ENCODE peak calls at places on chromosomes 3 and 15, in five cellular contexts. E, R, N, A and T are unnamed samples.

GRCh38 chr3:13087320-13087985 is 14.2 kb upstream of the IQSEC1 start:
- DNase-seq in E (no peak), A (no peak), N (no peak), R (peak), T (no peak)

GRCh38 chr15:101481917-101482525 is 7.5 kb downstream of the PCSK6 start:
- DNase-seq in A (no peak), R (no peak), E (no peak), N (no peak), T (no peak)

GRCh38 chr3:16547958-16548357 is 34.5 kb upstream of the RFTN1 start:
- DNase-seq in N (no peak), R (no peak), E (no peak), A (no peak), T (no peak)

GRCh38 chr3:5787863-5788488 is 600.5 kb downstream of the EDEM1 start:
- DNase-seq in A (no peak), R (no peak), N (no peak), E (no peak), T (no peak)

GRCh38 chr3:133256787-133257483 is 142.9 kb upstream of the BFSP2 start:
- DNase-seq in A (no peak), E (no peak), R (no peak), N (peak), T (no peak)

GRCh38 chr15:51649659-51650521 is 27.3 kb upstream of the DMXL2 start:
- DNase-seq in A (no peak), R (peak), N (peak), E (no peak), T (peak)

GRCh38 chr15:29913528-29914135 is 91.4 kb upstream of the TJP1 start:
- DNase-seq in A (no peak), N (no peak), R (no peak), E (no peak), T (no peak)

GRCh38 chr15:23570466-23570865 is 5.0 kb downstream of the MKRN3 start:
- DNase-seq in R (no peak), E (no peak), N (no peak), A (no peak), T (peak)

GRCh38 chr3:80391573-80391972 is 623.8 kb upstream of the ROBO1 start:
- DNase-seq in R (no peak), N (peak), A (no peak), E (no peak), T (no peak)

GRCh38 chr15:68126415-68126814 is 72.3 kb downstream of the PIAS1 start:
- DNase-seq in E (no peak), R (no peak), N (no peak), A (no peak), T (no peak)

GRCh38 chr3:101829878-101830277 is 19.4 kb upstream of the NFKBIZ start:
- DNase-seq in E (no peak), N (no peak), R (no peak), A (no peak), T (no peak)

GRCh38 chr3:182389041-182389815 is 404.1 kb upstream of the ATP11B start:
- DNase-seq in A (no peak), E (no peak), N (no peak), R (no peak), T (no peak)

GRCh38 chr3:140816372-140816771 is 125.3 kb upstream of the SLC25A36 start:
- DNase-seq in N (peak), R (no peak), A (no peak), E (no peak), T (no peak)

GRCh38 chr15:72766780-72767179 is 16.8 kb downstream of the ADPGK start:
- DNase-seq in N (no peak), R (no peak), A (no peak), E (no peak), T (no peak)

GRCh38 chr15:63492541-63493077 is 11.8 kb upstream of the USP3 start:
- DNase-seq in N (no peak), E (no peak), R (no peak), A (no peak), T (no peak)

GRCh38 chr3:459376-459710 is 262.8 kb downstream of the CHL1 start:
- DNase-seq in A (no peak), R (no peak), E (no peak), N (no peak), T (no peak)

GRCh38 chr3:124846189-124846588 is 41.0 kb downstream of the ITGB5 start:
- DNase-seq in A (no peak), E (no peak), N (no peak), R (no peak), T (no peak)

GRCh38 chr15:39924437-39924836 is 4.4 kb upstream of the GPR176 start:
- DNase-seq in R (no peak), E (no peak), A (no peak), N (no peak), T (peak)

GRCh38 chr3:126083511-126083912 is 412 bp downstream of the SLC41A3 start:
- DNase-seq in N (no peak), A (peak), R (no peak), E (peak), T (peak)

GRCh38 chr15:87805117-87805820 is 451.3 kb downstream of the NTRK3 start:
- DNase-seq in R (no peak), N (no peak), A (no peak), E (no peak), T (no peak)

GRCh38 chr3:10712121-10712520 is 103.9 kb upstream of the SLC6A11 start:
- DNase-seq in A (no peak), R (no peak), E (no peak), N (no peak), T (no peak)

GRCh38 chr3:42729404-42730145 is 27.0 kb upstream of the HHATL start:
- DNase-seq in A (no peak), E (peak), N (no peak), R (no peak), T (no peak)

GRCh38 chr3:23567917-23568316 is 237.8 kb upstream of the UBE2E1 start:
- DNase-seq in E (no peak), R (no peak), N (no peak), A (no peak), T (no peak)

GRCh38 chr15:88918738-88919137 is 5.6 kb upstream of the MFGE8 start:
- DNase-seq in N (peak), E (peak), R (no peak), A (no peak), T (no peak)

GRCh38 chr3:147191795-147192385 is 214.5 kb downstream of the ZIC4 start:
- DNase-seq in R (peak), E (peak), N (peak), A (peak), T (peak)

GRCh38 chr3:96182756-96183155 is 631.6 kb upstream of the EPHA6 start:
- DNase-seq in N (no peak), E (no peak), R (no peak), A (no peak), T (no peak)

GRCh38 chr3:60444898-60445297 is 806.4 kb downstream of the FHIT start:
- DNase-seq in E (no peak), A (no peak), N (no peak), R (no peak), T (no peak)

GRCh38 chr15:25510146-25510545 is 71.3 kb upstream of the UBE3A start:
- DNase-seq in A (no peak), R (no peak), N (no peak), E (no peak), T (no peak)

GRCh38 chr15:74209997-74210573 is 7.5 kb upstream of the STRA6 start:
- DNase-seq in R (no peak), E (no peak), N (no peak), A (no peak), T (no peak)

GRCh38 chr15:64897345-64897985 is 14.2 kb upstream of the ANKDD1A start:
- DNase-seq in R (no peak), A (no peak), N (no peak), E (no peak), T (no peak)

GRCh38 chr15:77865701-77866100 is 211.8 kb downstream of the TBC1D2B start:
- DNase-seq in R (no peak), A (no peak), N (no peak), E (no peak), T (no peak)

GRCh38 chr3:149969110-149969944 is 1.4 kb downstream of the PFN2 start:
- DNase-seq in E (no peak), N (no peak), A (peak), R (peak), T (peak)

GRCh38 chr15:68040144-68040543 is 14.0 kb upstream of the PIAS1 start:
- DNase-seq in N (no peak), A (no peak), R (no peak), E (no peak), T (no peak)

GRCh38 chr3:177835917-177836316 is 638.6 kb upstream of the TBL1XR1 start:
- DNase-seq in E (no peak), A (no peak), R (no peak), N (no peak), T (no peak)

GRCh38 chr3:177521305-177521704 is 324.0 kb upstream of the TBL1XR1 start:
- DNase-seq in N (no peak), E (peak), A (peak), R (no peak), T (peak)

GRCh38 chr3:184040010-184040409 is 8.5 kb downstream of the HTR3D start:
- DNase-seq in R (peak), E (peak), N (no peak), A (peak), T (peak)

GRCh38 chr3:16061491-16061890 is 113.0 kb upstream of the GALNT15 start:
- DNase-seq in N (no peak), A (no peak), R (no peak), E (no peak), T (no peak)

DNA sequence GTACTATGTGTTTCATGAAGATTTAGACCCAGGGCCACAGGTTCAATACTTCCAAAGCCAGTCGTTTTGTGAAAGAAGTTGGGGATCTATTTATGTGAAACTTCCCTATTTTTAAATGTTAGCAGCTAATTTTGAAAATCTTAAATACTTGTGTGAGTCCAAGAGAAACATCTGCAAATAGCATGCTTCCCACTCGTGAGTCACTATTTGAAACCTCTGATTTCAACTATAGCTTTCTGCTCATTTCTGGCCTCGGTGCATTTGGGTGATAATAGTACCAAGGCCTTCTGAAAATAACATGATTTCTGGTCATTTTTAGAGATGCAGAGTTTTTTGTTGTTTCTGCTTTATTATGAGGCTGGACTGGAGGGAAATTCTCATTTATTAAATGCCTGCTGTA is 110.0 kb downstream of the OPA1 start:
- DNase-seq in N (no peak), R (no peak), A (no peak), E (no peak), T (no peak)
- TF ChIP-seq CREB1 in N (no peak), R (no peak), A (no peak), E (no peak), T (no peak)

DNA sequence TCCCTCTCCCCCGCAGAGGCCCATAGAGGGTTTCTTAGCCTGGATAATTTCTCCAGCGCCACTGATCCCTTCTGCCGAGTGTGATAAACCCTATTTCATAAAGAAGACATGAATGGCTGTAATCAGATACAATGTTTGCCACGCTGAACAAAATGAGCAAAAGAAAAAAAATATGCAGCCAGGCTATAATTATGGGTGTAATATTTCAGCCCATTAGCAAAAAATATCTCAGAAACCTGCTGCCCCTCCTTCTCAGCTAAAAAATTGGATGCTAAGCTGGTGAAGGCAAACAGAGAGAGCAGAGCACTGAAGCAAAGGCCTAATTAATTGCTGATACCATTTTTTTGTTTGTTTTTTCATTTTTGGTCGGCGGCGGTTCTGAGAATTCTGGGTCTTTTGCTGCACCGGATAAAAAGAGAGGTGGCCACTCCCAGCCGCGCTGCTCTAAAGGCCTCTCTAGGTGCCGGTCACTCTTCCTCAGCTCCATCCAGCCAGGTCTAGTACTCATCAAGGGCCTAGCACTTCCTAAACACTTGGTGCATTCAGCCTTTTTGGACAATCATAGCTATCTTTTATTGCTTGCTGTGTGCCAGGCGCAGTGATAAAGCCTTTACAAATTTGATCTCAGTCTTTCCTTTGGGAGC is 128.7 kb upstream of the TLE3 start:
- DNase-seq in R (no peak), E (no peak), A (no peak), N (no peak), T (no peak)
- TF ChIP-seq CREB1 in R (no peak), E (no peak), A (no peak), N (no peak), T (no peak)

GRCh38 chr3:89113887-89114840 is 6.7 kb downstream of the EPHA3 start:
- DNase-seq in R (no peak), A (peak), N (no peak), E (peak), T (peak)
- TF ChIP-seq CREB1 in R (no peak), A (no peak), N (no peak), E (peak), T (no peak)

GRCh38 chr3:187807086-187807862 is 62.0 kb upstream of the BCL6 start:
- DNase-seq in N (no peak), A (no peak), R (no peak), E (no peak), T (no peak)

GRCh38 chr3:187808466-187809291 is 63.4 kb upstream of the BCL6 start:
- DNase-seq in E (no peak), R (no peak), N (no peak), A (no peak), T (peak)

GRCh38 chr3:187809979-187810568 is 64.8 kb upstream of the BCL6 start:
- DNase-seq in A (no peak), N (no peak), E (no peak), R (no peak), T (no peak)

GRCh38 chr3:187813198-187813597 is 67.9 kb upstream of the BCL6 start:
- DNase-seq in A (no peak), R (no peak), E (no peak), N (no peak), T (no peak)

GRCh38 chr3:187811580-187812250 is 66.4 kb upstream of the BCL6 start:
- DNase-seq in N (no peak), E (no peak), A (no peak), R (no peak), T (no peak)
- TF ChIP-seq CREB1 in N (no peak), E (no peak), A (no peak), R (no peak), T (no peak)

GRCh38 chr3:12051586-12051985 is 47.4 kb downstream of the SYN2 start:
- DNase-seq in E (no peak), A (no peak), N (no peak), R (no peak), T (peak)
- TF ChIP-seq CREB1 in E (no peak), A (no peak), N (no peak), R (no peak), T (no peak)

GRCh38 chr15:91538782-91539181 is 314.7 kb upstream of the SLCO3A1 start:
- DNase-seq in R (no peak), A (no peak), E (no peak), N (no peak), T (no peak)

GRCh38 chr15:91537868-91538267 is 315.6 kb upstream of the SLCO3A1 start:
- DNase-seq in N (no peak), R (no peak), E (no peak), A (no peak), T (no peak)

GRCh38 chr15:91535856-91536500 is 317.5 kb upstream of the SLCO3A1 start:
- DNase-seq in R (no peak), E (peak), N (no peak), A (no peak), T (no peak)

GRCh38 chr15:91541286-91541685 is 312.2 kb upstream of the SLCO3A1 start:
- DNase-seq in E (no peak), A (no peak), R (no peak), N (no peak), T (no peak)
- TF ChIP-seq CREB1 in E (no peak), A (no peak), R (no peak), N (no peak), T (no peak)